ENCODE peak calls at places on chromosome 15, in seven cellular contexts. V, X, D, B, R, Z and G are unnamed samples. For H3K4me1, the result is how much of the 10 kb centered on the place peaks cover.

GRCh38 chr15:52559583-52559982 is 9.2 kb downstream of the ARPP19 start:
- DNase-seq in V (no peak), B (no peak), X (no peak), R (no peak), D (peak), Z (peak), G (no peak)

GRCh38 chr15:62807539-62808130 is 234.9 kb upstream of the TPM1 start:
- DNase-seq in B (no peak), V (no peak), R (no peak), D (no peak), X (peak), Z (no peak), G (no peak)

GRCh38 chr15:44064706-44065105 is 130.4 kb downstream of the FRMD5 start:
- DNase-seq in X (no peak), D (no peak), B (no peak), Z (peak), R (no peak), V (no peak), G (no peak)

GRCh38 chr15:71443538-71443937 is 328.3 kb downstream of the THSD4 start:
- DNase-seq in D (no peak), X (peak), Z (peak), R (peak), V (peak), B (peak), G (peak)

GRCh38 chr15:85543741-85544155 is 163.3 kb downstream of the AKAP13 start:
- DNase-seq in Z (no peak), X (no peak), V (no peak), B (no peak), R (peak), D (no peak), G (peak)

GRCh38 chr15:40098489-40099261 is 10.0 kb downstream of the BMF start:
- DNase-seq in D (peak), Z (peak), B (no peak), V (peak), R (no peak), X (peak), G (peak)

GRCh38 chr15:41148065-41148464 is 32.0 kb upstream of the INO80 start:
- DNase-seq in D (no peak), R (no peak), Z (no peak), X (no peak), B (no peak), V (no peak), G (no peak)

GRCh38 chr15:77266708-77267387 is 153.1 kb downstream of the PEAK1 start:
- DNase-seq in D (peak), Z (peak), X (no peak), V (peak), R (no peak), B (peak), G (no peak)

GRCh38 chr15:64209680-64210334 is 47.0 kb upstream of the PPIB start:
- DNase-seq in Z (peak), V (peak), D (peak), X (peak), B (no peak), R (no peak), G (peak)

GRCh38 chr15:42090781-42091180 is 3.6 kb downstream of the PLA2G4D start:
- DNase-seq in R (no peak), Z (no peak), D (no peak), B (no peak), V (no peak), X (no peak), G (no peak)

GRCh38 chr15:83404143-83404542 is 43.0 kb upstream of the SH3GL3 start:
- DNase-seq in V (no peak), R (no peak), D (no peak), B (no peak), Z (no peak), X (no peak), G (no peak)

GRCh38 chr15:97692317-97693015 is 268.0 kb upstream of the ARRDC4 start:
- DNase-seq in X (peak), B (no peak), D (no peak), Z (no peak), V (no peak), R (no peak), G (no peak)

GRCh38 chr15:27258287-27258686 is 287.3 kb downstream of the GABRG3 start:
- DNase-seq in Z (no peak), V (no peak), D (no peak), B (peak), X (no peak), R (no peak), G (no peak)

GRCh38 chr15:52730163-52730562 is 51.0 kb upstream of the ATOSA start:
- DNase-seq in X (no peak), R (no peak), D (peak), V (peak), Z (peak), B (no peak), G (no peak)

GRCh38 chr15:55526559-55527036 is 18.6 kb upstream of the DNAAF4 start:
- DNase-seq in D (peak), B (peak), Z (peak), X (peak), R (peak), V (peak), G (peak)

GRCh38 chr15:59656935-59657634 is at the start of gene GTF2A2:
- DNase-seq in B (peak), Z (peak), V (peak), X (peak), R (peak), D (peak), G (peak)

GRCh38 chr15:57654136-57654845 is 52.2 kb upstream of the POLR2M start:
- DNase-seq in D (no peak), R (no peak), B (no peak), Z (peak), X (no peak), V (no peak), G (peak)

GRCh38 chr15:39156636-39157255 is 424.1 kb upstream of the THBS1 start:
- DNase-seq in X (no peak), V (peak), Z (no peak), D (no peak), B (no peak), R (no peak), G (no peak)

GRCh38 chr15:92634046-92634445 is 21.5 kb downstream of the FAM174B start:
- DNase-seq in Z (no peak), D (no peak), V (no peak), B (no peak), R (no peak), X (no peak), G (no peak)

GRCh38 chr15:39110336-39110735 is 470.5 kb upstream of the THBS1 start:
- DNase-seq in D (peak), X (no peak), R (no peak), B (no peak), V (peak), Z (peak), G (no peak)

GRCh38 chr15:48363474-48363873 is 32.2 kb downstream of the DUT start:
- DNase-seq in D (no peak), B (no peak), R (no peak), V (no peak), Z (no peak), X (no peak), G (no peak)

GRCh38 chr15:71109130-71109529 is 6.1 kb upstream of the THSD4 start:
- DNase-seq in Z (peak), R (no peak), V (peak), B (no peak), X (no peak), D (peak), G (no peak)

GRCh38 chr15:31214864-31215489 is 111.7 kb upstream of the KLF13 start:
- DNase-seq in V (no peak), Z (peak), R (no peak), B (no peak), D (no peak), X (no peak), G (peak)

GRCh38 chr15:39411102-39411989 is 169.5 kb upstream of the THBS1 start:
- DNase-seq in R (no peak), B (no peak), Z (peak), X (no peak), D (peak), V (no peak), G (no peak)

GRCh38 chr15:24017470-24017869 is 330.4 kb upstream of the NDN start:
- DNase-seq in B (no peak), D (no peak), R (no peak), Z (no peak), V (no peak), X (no peak), G (no peak)

GRCh38 chr15:63843901-63844317 is 10.2 kb upstream of the HERC1 start:
- DNase-seq in V (peak), Z (peak), B (no peak), X (no peak), R (no peak), D (peak), G (peak)

GRCh38 chr15:90895571-90896117 is 7.5 kb upstream of the MAN2A2 start:
- DNase-seq in X (peak), D (no peak), B (peak), R (no peak), V (peak), Z (peak), G (no peak)

GRCh38 chr15:79640206-79640605 is 208.1 kb downstream of the MINAR1 start:
- DNase-seq in R (no peak), V (peak), D (peak), B (no peak), Z (peak), X (no peak), G (peak)

GRCh38 chr15:100725121-100726069 is 123.0 kb downstream of the ASB7 start:
- DNase-seq in D (peak), Z (peak), V (peak), X (peak), R (peak), B (no peak), G (no peak)
- H2AFZ ChIP-seq in D (peak), Z (peak), V (no peak), X (peak), R (no peak), B (no peak), G (no peak)

DNA sequence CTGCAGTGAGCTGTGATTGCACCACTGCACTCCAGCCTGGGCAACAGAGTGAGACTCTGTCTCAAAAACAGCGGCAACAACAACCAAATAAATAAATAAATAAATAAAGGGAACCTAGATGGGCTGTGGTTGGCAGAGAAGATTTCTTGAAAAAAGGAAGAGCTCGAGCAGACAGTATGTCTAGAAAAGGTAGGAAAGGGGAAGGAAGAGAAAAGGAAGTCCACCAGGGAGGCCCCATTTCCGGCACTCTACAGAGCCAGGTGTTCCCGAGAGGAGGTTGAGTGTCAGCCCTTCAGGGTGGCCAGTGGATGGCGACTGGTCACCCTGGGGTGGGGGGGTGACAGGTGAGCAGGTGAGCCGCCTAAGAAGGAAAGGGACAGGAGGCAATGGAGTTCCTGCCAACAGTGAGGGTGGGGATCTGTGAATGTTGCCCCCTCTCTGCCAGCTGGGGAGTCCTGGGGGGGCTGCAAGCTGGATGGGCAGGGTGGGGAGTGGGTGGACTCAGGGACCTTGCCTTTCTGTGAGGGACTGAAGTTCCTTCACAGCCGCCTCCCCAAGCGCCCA is 14.8 kb downstream of the PAQR5 start:
- DNase-seq in Z (no peak), B (no peak), V (no peak), R (no peak), X (no peak), D (no peak), G (no peak)
- H3K4me1 ChIP-seq in Z (under half), B (under half), V (under half), R (under half), X (under half), D (under half), G (under half)

DNA sequence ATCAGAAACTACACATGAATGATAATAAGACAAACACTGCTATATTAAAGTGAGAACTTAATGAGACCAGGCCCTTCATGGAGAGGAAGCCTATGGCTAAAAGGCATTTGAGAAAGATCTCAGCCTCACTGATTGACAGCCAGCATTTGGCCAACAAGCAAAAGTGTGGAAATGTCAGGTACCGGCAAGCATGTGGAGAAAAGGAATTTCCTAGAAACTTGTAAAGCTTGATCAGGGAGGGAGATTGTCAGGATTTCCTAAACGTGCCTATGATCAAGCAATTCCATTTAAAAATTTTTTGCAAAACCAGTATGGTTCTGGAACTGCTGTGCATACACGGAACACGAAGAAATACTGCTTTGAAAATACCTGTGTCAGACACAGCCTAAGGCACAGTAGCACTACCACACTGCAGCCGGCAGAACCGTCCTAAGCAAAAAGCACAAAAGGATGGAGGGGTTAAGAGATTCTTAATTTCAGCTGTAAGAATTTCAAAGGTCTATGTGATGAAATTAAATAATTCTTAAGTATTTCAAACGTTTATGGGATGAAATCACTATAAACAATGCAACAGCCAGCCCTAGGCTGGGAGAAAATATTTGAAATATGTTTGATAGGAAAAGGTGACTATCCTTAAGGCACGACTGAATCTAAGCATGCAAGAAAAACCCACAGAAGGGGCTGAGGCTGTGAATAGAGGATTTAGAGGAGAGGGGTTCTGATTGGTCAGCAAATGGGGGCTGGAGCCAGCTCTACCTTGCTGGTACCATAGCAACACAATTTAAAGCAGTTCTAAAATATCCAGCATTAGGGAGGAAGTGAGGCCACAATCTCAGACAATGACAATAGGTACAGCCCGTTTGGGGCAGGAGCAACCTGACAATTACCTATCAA is 220.6 kb upstream of the ATP10A start:
- DNase-seq in X (no peak), V (no peak), B (no peak), R (no peak), D (peak), Z (peak), G (no peak)
- H2AFZ ChIP-seq in X (peak), V (no peak), B (peak), R (peak), D (peak), Z (peak), G (no peak)

DNA sequence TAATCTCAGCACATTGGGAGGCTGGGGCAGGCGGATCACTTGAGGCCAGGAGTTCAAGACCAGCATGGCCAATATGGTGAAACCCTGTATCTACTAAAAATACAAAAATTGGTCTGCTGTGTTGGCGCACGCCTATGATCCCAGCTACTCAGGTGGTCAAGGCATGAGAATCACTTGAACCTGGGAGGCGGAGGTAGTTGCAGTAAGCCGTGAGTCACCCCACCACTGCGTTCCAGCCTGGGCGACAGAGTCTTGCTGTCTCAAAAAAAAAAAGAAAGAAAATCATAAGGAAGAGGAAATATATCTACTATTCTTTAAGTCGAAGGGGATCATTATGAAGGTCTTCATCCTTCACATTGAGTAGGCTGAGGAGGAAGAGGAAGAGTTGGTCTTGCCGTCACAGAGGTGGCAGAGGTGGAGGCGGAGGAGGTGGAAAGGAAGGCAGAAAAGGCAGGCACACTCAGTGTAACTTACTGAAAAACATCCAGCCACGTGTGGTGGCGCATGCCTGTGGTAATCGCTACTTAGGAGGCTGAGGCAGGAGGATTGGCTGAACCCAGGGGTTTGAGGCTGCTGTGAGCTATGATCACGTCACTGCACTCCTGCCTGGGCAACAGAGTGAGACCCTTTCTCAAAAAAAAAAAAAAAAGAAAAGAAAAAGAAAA is 14.2 kb downstream of the CSK start:
- DNase-seq in R (no peak), D (no peak), X (no peak), B (no peak), V (no peak), Z (no peak), G (no peak)
- H3K4me1 ChIP-seq in R (under half), D (under half), X (under half), B (under half), V (under half), Z (under half), G (under half)

GRCh38 chr15:74378853-74379252 is 11.4 kb upstream of the CYP11A1 start:
- DNase-seq in V (no peak), B (no peak), Z (peak), R (no peak), D (peak), X (peak), G (peak)
- H2AFZ ChIP-seq in V (no peak), B (no peak), Z (no peak), R (no peak), D (peak), X (no peak), G (no peak)

DNA sequence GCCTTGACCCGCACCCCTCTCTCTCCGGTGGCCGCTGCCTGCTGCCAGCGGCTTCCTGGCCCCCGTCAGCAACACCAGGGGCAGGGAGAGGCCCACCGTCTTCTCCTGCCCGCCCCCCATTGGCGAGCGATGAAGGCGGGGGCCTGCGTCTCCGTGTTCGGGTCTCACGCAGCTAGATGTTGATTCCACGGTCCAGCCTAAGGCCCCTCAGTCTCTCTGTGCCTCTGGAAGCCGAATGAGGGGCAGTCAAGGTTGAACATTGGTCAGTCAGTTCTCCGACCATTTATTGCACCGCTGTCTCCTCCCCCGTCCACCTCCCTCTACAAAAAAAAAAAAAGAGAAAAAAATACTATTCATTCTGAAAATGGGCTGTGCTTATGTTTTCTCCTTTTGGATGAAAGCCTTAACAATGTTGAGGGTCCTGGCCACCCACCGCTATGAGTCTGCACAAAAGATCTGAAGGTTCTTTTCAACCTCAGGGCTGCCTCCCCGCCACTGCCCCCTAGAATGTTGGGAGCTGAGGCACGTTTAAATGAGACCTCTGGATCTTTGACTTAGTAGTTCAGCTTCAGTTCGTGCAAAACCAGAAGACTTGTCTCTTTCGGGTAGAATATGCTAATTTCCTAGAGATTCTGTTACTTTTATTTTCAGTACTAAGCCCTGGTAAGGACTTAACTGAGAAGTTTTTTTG is 724 bp downstream of the IREB2 start:
- DNase-seq in D (peak), X (peak), R (no peak), Z (peak), B (peak), V (peak), G (peak)
- H3K4me1 ChIP-seq in D (under half), X (under half), R (under half), Z (under half), B (under half), V (under half), G (under half)